ENCODE peak calls at places on chromosomes 16 and 17, in five cellular contexts. One of them, this sample, is unnamed. For H3K4me1, the result is how much of the 10 kb centered on the place peaks cover.

GRCh38 chr17:58186591-58186990 is 5.9 kb upstream of the EPX start:
- DNase-seq in esophagus muscularis mucosa: no peak
- DNase-seq in A549: no peak
- DNase-seq in stomach: no peak
- DNase-seq in GM12878: no peak
- DNase-seq in this sample: no peak

GRCh38 chr16:47374629-47375028 is 86.2 kb downstream of the ITFG1 start:
- DNase-seq in esophagus muscularis mucosa: no peak
- DNase-seq in A549: no peak
- DNase-seq in stomach: no peak
- DNase-seq in GM12878: no peak
- DNase-seq in this sample: no peak

GRCh38 chr17:15493031-15493750 is 25.8 kb upstream of the CDRT4 start:
- DNase-seq in esophagus muscularis mucosa: no peak
- DNase-seq in A549: no peak
- DNase-seq in stomach: no peak
- DNase-seq in GM12878: no peak
- DNase-seq in this sample: no peak

GRCh38 chr17:9571201-9571600 is 4.4 kb downstream of the STX8 start:
- DNase-seq in esophagus muscularis mucosa: no peak
- DNase-seq in A549: no peak
- DNase-seq in stomach: no peak
- DNase-seq in GM12878: no peak
- DNase-seq in this sample: no peak

GRCh38 chr17:2684549-2684948 is 27.0 kb downstream of the CLUH start:
- DNase-seq in esophagus muscularis mucosa: no peak
- DNase-seq in A549: no peak
- DNase-seq in stomach: no peak
- DNase-seq in GM12878: no peak
- DNase-seq in this sample: no peak

GRCh38 chr17:68972119-68972704 is 17.0 kb upstream of the ABCA8 start:
- DNase-seq in esophagus muscularis mucosa: no peak
- DNase-seq in A549: peak
- DNase-seq in stomach: no peak
- DNase-seq in GM12878: no peak
- DNase-seq in this sample: no peak

GRCh38 chr16:80369559-80369958 is 171.2 kb upstream of the DYNLRB2 start:
- DNase-seq in esophagus muscularis mucosa: peak
- DNase-seq in A549: peak
- DNase-seq in stomach: peak
- DNase-seq in GM12878: no peak
- DNase-seq in this sample: peak

GRCh38 chr16:89334988-89335802 is 117.7 kb downstream of the ZNF778 start:
- DNase-seq in esophagus muscularis mucosa: no peak
- DNase-seq in A549: no peak
- DNase-seq in stomach: no peak
- DNase-seq in GM12878: no peak
- DNase-seq in this sample: no peak

GRCh38 chr17:57485916-57486315 is 229.6 kb downstream of the MSI2 start:
- DNase-seq in esophagus muscularis mucosa: no peak
- DNase-seq in A549: no peak
- DNase-seq in stomach: no peak
- DNase-seq in GM12878: no peak
- DNase-seq in this sample: no peak

GRCh38 chr17:28572294-28573099 is 1.2 kb upstream of the PIGS start:
- DNase-seq in esophagus muscularis mucosa: no peak
- DNase-seq in A549: no peak
- DNase-seq in stomach: no peak
- DNase-seq in GM12878: no peak
- DNase-seq in this sample: no peak

GRCh38 chr17:8304181-8304910 is 5.7 kb upstream of the ARHGEF15 start:
- DNase-seq in esophagus muscularis mucosa: no peak
- DNase-seq in A549: no peak
- DNase-seq in stomach: no peak
- DNase-seq in GM12878: no peak
- DNase-seq in this sample: no peak

GRCh38 chr17:80829166-80829813 is 162.4 kb upstream of the CHMP6 start:
- DNase-seq in esophagus muscularis mucosa: no peak
- DNase-seq in A549: no peak
- DNase-seq in stomach: no peak
- DNase-seq in GM12878: no peak
- DNase-seq in this sample: no peak

GRCh38 chr17:75073618-75074047 is 14.1 kb upstream of the SLC16A5 start:
- DNase-seq in esophagus muscularis mucosa: no peak
- DNase-seq in A549: no peak
- DNase-seq in stomach: no peak
- DNase-seq in GM12878: no peak
- DNase-seq in this sample: peak

GRCh38 chr16:70576431-70577255 is 53.0 kb downstream of the SF3B3 start:
- DNase-seq in esophagus muscularis mucosa: no peak
- DNase-seq in A549: no peak
- DNase-seq in stomach: no peak
- DNase-seq in GM12878: peak
- DNase-seq in this sample: peak

GRCh38 chr17:17933775-17934174 is 38.4 kb downstream of the TOM1L2 start:
- DNase-seq in esophagus muscularis mucosa: no peak
- DNase-seq in A549: no peak
- DNase-seq in stomach: no peak
- DNase-seq in GM12878: no peak
- DNase-seq in this sample: no peak

GRCh38 chr17:76585649-76586593 is at the start of gene ST6GALNAC2:
- DNase-seq in esophagus muscularis mucosa: no peak
- DNase-seq in A549: peak
- DNase-seq in stomach: peak
- DNase-seq in GM12878: no peak
- DNase-seq in this sample: peak

GRCh38 chr16:3046506-3047386 is at the start of gene MMP25:
- DNase-seq in esophagus muscularis mucosa: no peak
- DNase-seq in A549: no peak
- DNase-seq in stomach: no peak
- DNase-seq in GM12878: no peak
- DNase-seq in this sample: no peak

GRCh38 chr17:82297280-82297803 is 20.1 kb downstream of the CD7 start:
- DNase-seq in esophagus muscularis mucosa: peak
- DNase-seq in A549: peak
- DNase-seq in stomach: peak
- DNase-seq in GM12878: peak
- DNase-seq in this sample: peak
- H3K4me1 ChIP-seq in esophagus muscularis mucosa: half or more
- H3K4me1 ChIP-seq in A549: half or more
- H3K4me1 ChIP-seq in stomach: half or more
- H3K4me1 ChIP-seq in GM12878: under half
- H3K4me1 ChIP-seq in this sample: half or more

GRCh38 chr16:87487361-87487924 is 5.4 kb downstream of the ZCCHC14 start:
- DNase-seq in esophagus muscularis mucosa: no peak
- DNase-seq in A549: no peak
- DNase-seq in stomach: peak
- DNase-seq in GM12878: no peak
- DNase-seq in this sample: peak
- TF ChIP-seq EP300 in esophagus muscularis mucosa: no peak
- TF ChIP-seq EP300 in A549: no peak
- TF ChIP-seq EP300 in stomach: no peak
- TF ChIP-seq EP300 in GM12878: no peak
- TF ChIP-seq EP300 in this sample: no peak

DNA sequence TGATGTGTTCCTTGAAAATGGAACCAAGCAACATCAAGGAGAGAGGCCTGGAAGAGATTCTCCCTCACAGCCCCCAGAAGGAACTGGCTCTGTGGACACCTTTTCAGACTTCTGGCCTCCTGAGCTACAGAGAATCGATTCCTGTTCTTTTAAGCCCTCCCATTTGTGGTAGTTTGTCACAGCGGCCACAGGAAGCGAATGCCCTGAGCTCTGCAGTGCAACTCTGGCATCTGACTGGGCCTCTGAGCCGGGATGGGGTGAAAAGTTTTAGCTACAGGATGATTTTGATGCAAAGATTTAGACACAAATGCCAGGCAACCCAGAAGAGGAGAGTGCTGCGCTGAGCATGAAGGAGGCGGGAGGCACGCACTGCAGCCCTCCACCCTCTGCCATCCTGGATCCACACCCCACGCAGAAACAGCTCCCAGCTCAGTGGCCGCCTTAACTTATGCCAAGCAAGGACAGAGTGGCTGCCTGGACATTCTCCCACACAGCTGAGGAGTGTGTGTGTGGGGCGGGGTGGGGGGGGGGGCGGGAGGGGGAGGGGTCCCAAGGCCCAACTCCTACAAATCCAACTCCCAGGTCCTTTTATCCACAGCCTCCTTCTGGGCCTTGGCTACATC is 2.2 kb downstream of the TIMP2 start:
- DNase-seq in esophagus muscularis mucosa: no peak
- DNase-seq in A549: no peak
- DNase-seq in stomach: no peak
- DNase-seq in GM12878: no peak
- DNase-seq in this sample: no peak
- H3K4me1 ChIP-seq in esophagus muscularis mucosa: half or more
- H3K4me1 ChIP-seq in A549: half or more
- H3K4me1 ChIP-seq in stomach: under half
- H3K4me1 ChIP-seq in GM12878: under half
- H3K4me1 ChIP-seq in this sample: under half

GRCh38 chr16:85595299-85595661 is 17.8 kb upstream of the GSE1 start:
- DNase-seq in esophagus muscularis mucosa: no peak
- DNase-seq in A549: no peak
- DNase-seq in stomach: no peak
- DNase-seq in GM12878: no peak
- DNase-seq in this sample: no peak
- TF ChIP-seq EP300 in esophagus muscularis mucosa: no peak
- TF ChIP-seq EP300 in A549: no peak
- TF ChIP-seq EP300 in stomach: no peak
- TF ChIP-seq EP300 in GM12878: no peak
- TF ChIP-seq EP300 in this sample: no peak